ENCODE peak calls at places on chromosomes 4 and X, in six cellular contexts. B is fibroblast of the aortic adventitia, V is RWPE1, G is GM23338, Y is natural killer cell, F is choroid plexus epithelial cell. P is an unnamed sample.

GRCh38 chr4:85127653-85128052 is 161.2 kb upstream of the WDFY3 start:
- DNase-seq in F (peak), V (peak), B (no peak), G (peak), Y (no peak), P (no peak)

GRCh38 chr4:154086247-154086646 is 297.4 kb upstream of the SFRP2 start:
- DNase-seq in F (no peak), B (no peak), Y (no peak), G (peak), V (peak), P (no peak)

GRCh38 chr4:54226399-54227260 is 2.5 kb upstream of the PDGFRA start:
- DNase-seq in B (peak), F (peak), Y (no peak), V (no peak), G (peak), P (no peak)

GRCh38 chrX:30865020-30865419 is 24.0 kb downstream of the TAB3 start:
- DNase-seq in F (peak), V (no peak), Y (no peak), B (no peak), G (peak), P (no peak)

GRCh38 chrX:17689971-17690409 is 47.3 kb upstream of the SCML1 start:
- DNase-seq in V (peak), F (peak), Y (no peak), G (peak), B (peak), P (peak)

GRCh38 chrX:77668391-77669237 is 117.4 kb downstream of the ATRX start:
- DNase-seq in V (peak), Y (no peak), B (peak), G (no peak), F (peak), P (no peak)

GRCh38 chr4:30537462-30537861 is 182.7 kb upstream of the PCDH7 start:
- DNase-seq in G (no peak), B (peak), F (peak), V (peak), Y (no peak), P (no peak)

GRCh38 chrX:140508958-140509357 is 4.1 kb upstream of the SOX3 start:
- DNase-seq in Y (no peak), B (no peak), V (no peak), G (no peak), F (no peak), P (no peak)

GRCh38 chr4:76806336-76806735 is 91.6 kb downstream of the SOWAHB start:
- DNase-seq in B (no peak), V (no peak), Y (no peak), G (no peak), F (peak), P (no peak)

GRCh38 chrX:133999013-133999705 is 13.8 kb upstream of the GPC3 start:
- DNase-seq in V (no peak), B (peak), Y (no peak), G (no peak), F (no peak), P (no peak)

GRCh38 chrX:9659571-9660195 is 106.0 kb downstream of the GPR143 start:
- DNase-seq in V (no peak), G (no peak), F (no peak), B (no peak), Y (no peak), P (no peak)

GRCh38 chr4:155079866-155080265 is 128.6 kb upstream of the NPY2R start:
- DNase-seq in V (no peak), F (peak), G (no peak), Y (no peak), B (peak), P (no peak)

GRCh38 chr4:123896446-123897071 is 500.0 kb downstream of the SPRY1 start:
- DNase-seq in G (no peak), F (peak), B (peak), Y (no peak), V (no peak), P (no peak)

GRCh38 chr4:3702551-3703221 is 63.5 kb upstream of the ADRA2C start:
- DNase-seq in V (no peak), B (no peak), G (no peak), Y (no peak), F (no peak), P (no peak)

GRCh38 chrX:132665676-132666075 is 176.8 kb upstream of the MBNL3 start:
- DNase-seq in V (no peak), B (no peak), G (no peak), F (no peak), Y (no peak), P (no peak)

GRCh38 chr4:181548873-181549541 is 694.2 kb upstream of the TENM3 start:
- DNase-seq in B (peak), G (no peak), V (peak), F (peak), Y (no peak), P (no peak)

GRCh38 chrX:95764972-95765451 is 919.6 kb upstream of the DIAPH2 start:
- DNase-seq in B (peak), Y (no peak), G (peak), V (peak), F (peak), P (peak)

GRCh38 chr4:48698029-48698901 is 81.8 kb downstream of the FRYL start:
- DNase-seq in F (peak), V (peak), B (peak), G (no peak), Y (no peak), P (no peak)

GRCh38 chr4:77432702-77433101 is 172.9 kb upstream of the CXCL13 start:
- DNase-seq in Y (no peak), F (no peak), V (no peak), B (no peak), G (peak), P (no peak)

GRCh38 chrX:13692771-13693231 is 3.9 kb downstream of the RAB9A start:
- DNase-seq in Y (no peak), F (no peak), G (no peak), V (no peak), B (no peak), P (no peak)

GRCh38 chrX:109172091-109172602 is 309.7 kb downstream of the GUCY2F start:
- DNase-seq in Y (no peak), G (no peak), B (no peak), V (no peak), F (no peak), P (no peak)

GRCh38 chr4:3724319-3725231 is 41.6 kb upstream of the ADRA2C start:
- DNase-seq in Y (no peak), F (no peak), G (peak), B (no peak), V (no peak), P (no peak)

GRCh38 chr4:169582706-169583105 is 29.7 kb downstream of the NEK1 start:
- DNase-seq in G (peak), F (peak), B (peak), Y (no peak), V (no peak), P (no peak)

GRCh38 chr4:55512922-55513571 is 33.7 kb downstream of the CLOCK start:
- DNase-seq in F (no peak), V (no peak), Y (no peak), B (no peak), G (no peak), P (no peak)

GRCh38 chr4:140108713-140109230 is 45.2 kb downstream of the MAML3 start:
- DNase-seq in F (no peak), B (no peak), V (no peak), G (no peak), Y (no peak), P (no peak)

GRCh38 chr4:165627128-165627527 is 245.9 kb upstream of the TLL1 start:
- DNase-seq in Y (no peak), F (no peak), B (no peak), V (no peak), G (no peak), P (no peak)

GRCh38 chr4:171954650-171955049 is 141.4 kb downstream of the GALNTL6 start:
- DNase-seq in G (no peak), V (no peak), B (no peak), Y (no peak), F (peak), P (no peak)

GRCh38 chr4:94419956-94420355 is 31.8 kb upstream of the PDLIM5 start:
- DNase-seq in V (peak), G (no peak), Y (no peak), F (peak), B (peak), P (no peak)

GRCh38 chrX:21151051-21151450 is 223.2 kb upstream of the CNKSR2 start:
- DNase-seq in B (no peak), V (no peak), F (no peak), Y (no peak), G (no peak), P (no peak)

GRCh38 chrX:119478504-119478903 is 10.3 kb downstream of the SLC25A5 start:
- DNase-seq in Y (no peak), G (no peak), V (no peak), F (no peak), B (no peak), P (no peak)

GRCh38 chrX:134764202-134764785 is 106.0 kb upstream of the PLAC1 start:
- DNase-seq in G (peak), V (peak), Y (no peak), F (peak), B (peak), P (no peak)

GRCh38 chr4:95510145-95510544 is 38.6 kb downstream of the UNC5C start:
- DNase-seq in B (peak), G (peak), Y (no peak), V (peak), F (peak), P (no peak)

GRCh38 chr4:149264093-149264733 is 551.4 kb downstream of the IQCM start:
- DNase-seq in B (peak), F (peak), Y (no peak), V (peak), G (peak), P (no peak)

GRCh38 chr4:100100985-100101384 is 89.3 kb downstream of the DDIT4L start:
- DNase-seq in B (no peak), V (no peak), Y (no peak), G (peak), F (no peak), P (no peak)

DNA sequence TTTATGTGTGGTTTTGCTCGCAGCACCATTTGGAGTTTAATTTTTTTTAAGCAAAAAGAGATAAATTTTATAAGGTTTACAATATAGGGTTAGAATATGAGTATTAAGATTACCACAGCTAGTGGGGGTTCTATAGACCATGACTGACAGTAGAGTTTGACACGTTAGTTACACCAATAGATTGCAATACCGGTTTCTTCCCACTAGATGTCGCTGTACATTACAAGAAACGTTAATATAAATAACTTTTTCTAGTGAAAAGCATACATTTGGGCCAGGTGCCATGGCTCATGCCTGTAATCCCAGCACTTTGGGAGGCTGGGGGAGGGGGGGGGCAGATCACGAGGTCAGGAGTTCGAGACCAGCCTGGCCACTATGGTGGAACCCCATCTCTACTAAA is 433.6 kb downstream of the MAGEB5 start:
- DNase-seq in Y (no peak), F (peak), B (peak), V (no peak), G (peak), P (no peak)
- TF ChIP-seq CTCF in Y (no peak), F (peak), B (peak), V (peak), G (peak), P (peak)

DNA sequence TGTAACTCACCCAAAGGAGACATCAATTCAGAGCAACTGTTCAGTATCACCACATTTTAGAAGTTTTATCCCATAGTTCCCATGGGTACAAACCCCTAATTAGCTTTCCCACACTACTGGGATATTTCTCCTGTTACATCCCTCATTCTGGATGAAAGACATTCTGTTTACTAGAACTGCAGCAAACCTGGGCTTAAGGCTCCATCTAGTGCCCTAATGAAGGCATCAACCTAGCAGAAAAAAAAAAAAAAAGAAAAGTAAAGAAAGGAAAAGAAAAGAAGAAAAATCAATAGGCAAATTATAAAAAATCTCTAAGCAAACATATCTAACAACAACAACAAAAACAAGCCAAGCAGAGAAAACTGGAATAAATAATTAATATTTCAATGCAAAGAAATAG is 133.7 kb upstream of the CPXCR1 start:
- DNase-seq in V (peak), F (peak), G (peak), B (peak), Y (no peak), P (no peak)
- TF ChIP-seq CTCF in V (peak), F (peak), G (peak), B (peak), Y (no peak), P (peak)

DNA sequence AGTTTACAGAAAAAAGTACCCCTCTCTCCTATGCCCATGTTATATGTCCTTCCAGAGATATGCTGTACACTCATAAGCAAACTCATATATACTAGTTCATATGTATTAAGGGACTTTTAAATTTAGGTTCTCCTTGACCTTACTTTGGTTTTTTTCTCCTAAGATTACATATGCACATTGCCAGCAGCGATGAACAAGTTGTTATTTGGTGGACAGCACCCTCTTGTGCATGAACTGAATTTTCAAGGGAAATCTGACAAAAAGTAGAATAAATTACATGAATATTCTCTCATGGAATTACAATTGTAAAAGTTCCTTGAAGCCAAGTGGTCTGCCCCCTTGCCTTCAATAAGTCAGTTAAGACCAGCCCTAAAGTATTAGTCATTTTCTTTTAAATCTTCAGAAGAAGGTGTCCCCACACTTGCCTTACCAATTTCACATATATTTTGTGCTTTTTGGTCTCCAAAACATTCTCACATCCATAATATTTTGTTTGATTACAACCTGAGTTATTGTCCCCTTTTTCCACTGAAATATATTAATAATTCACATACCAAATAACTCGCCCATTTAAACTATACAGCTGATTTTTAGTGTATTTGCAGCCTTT is 30.6 kb upstream of the SMARCA5 start:
- DNase-seq in F (peak), B (peak), Y (no peak), V (peak), G (peak), P (no peak)
- TF ChIP-seq CTCF in F (peak), B (peak), Y (peak), V (peak), G (peak), P (peak)

DNA sequence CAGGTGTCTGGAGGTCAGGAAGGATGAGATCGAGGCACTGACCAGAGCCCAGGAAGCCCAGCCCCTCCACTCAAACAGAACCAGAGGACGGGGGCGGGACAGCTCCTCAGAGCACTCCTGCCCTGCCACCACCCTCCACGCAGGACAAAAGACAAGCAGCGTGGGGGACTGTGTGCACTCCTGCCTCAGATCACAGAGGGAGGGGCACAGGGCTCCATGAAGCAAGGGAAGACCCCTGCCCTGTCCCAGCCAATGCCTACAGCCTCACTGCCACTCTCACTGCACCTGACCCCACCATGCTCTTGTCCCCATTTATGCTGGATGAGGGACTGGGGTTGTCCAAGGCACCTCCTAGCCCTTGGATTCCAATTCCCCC is 169.0 kb downstream of the AFAP1 start:
- DNase-seq in Y (no peak), F (no peak), G (no peak), B (no peak), V (no peak), P (no peak)
- TF ChIP-seq CTCF in Y (no peak), F (no peak), G (no peak), B (no peak), V (no peak), P (no peak)

DNA sequence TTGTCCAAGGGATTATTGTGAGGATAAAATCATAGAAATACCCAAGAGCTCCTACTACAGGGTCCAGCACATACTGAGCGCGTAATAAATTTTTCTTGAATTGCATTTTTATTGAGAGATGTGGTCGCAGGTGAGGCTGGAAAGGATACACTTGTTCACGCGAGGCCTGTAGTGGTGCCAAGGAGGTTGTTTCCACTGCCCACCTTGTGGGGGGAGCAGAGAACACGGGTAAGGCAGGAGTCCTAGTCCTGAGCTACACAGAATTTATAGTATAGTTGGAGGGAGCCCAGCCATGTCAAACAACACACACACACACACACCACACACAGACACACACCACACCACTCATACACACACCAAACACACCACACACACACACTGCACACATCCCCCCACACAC is 31.8 kb upstream of the CYP4V2 start:
- DNase-seq in G (peak), Y (no peak), F (no peak), B (no peak), V (no peak), P (no peak)
- TF ChIP-seq CTCF in G (peak), Y (no peak), F (no peak), B (no peak), V (no peak), P (no peak)

DNA sequence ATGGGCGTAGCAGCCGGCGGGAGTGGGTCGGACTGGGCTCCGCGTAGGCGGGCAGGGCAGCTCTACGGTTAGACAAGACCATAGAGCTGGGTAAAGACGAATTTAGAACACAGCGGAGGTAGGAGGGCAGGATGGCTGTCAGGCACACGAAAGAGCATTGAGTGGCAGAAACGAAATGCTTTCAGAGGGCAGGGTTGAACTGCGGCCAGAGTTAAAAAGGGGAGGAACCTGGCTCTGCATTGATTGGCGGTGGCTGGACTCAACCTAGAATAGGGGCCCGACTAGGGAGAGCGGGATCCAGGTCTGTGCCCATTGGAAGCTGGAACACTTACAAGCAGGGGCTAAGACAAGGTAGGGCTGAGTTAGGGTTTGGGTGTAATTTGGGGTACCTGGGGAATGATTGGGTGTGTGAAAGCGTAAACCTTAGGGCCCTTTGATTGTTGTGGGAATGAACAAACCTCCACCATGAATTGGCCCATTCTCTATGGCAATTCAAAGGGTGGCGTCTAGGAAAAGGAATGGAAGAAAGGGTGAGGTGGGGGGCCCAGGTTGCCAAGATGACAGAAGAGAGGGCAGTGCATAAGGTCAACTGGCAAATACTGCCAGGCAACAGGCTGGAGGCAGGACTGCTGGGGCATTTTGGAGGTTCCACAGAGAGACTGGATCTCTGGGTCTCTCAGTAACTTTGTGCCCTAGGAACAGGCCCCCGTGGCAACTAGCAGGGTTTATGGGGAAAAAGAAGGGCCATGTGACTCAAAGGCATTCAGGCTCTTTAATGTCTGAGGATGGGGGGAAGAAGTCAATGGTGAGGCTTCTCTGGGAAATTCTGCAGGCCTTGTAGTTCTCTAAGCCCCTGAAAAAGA is 911 bp upstream of the ELK1 start:
- DNase-seq in B (no peak), V (no peak), F (no peak), G (no peak), Y (no peak), P (no peak)
- TF ChIP-seq CTCF in B (no peak), V (no peak), F (no peak), G (no peak), Y (no peak), P (no peak)

GRCh38 chr4:153008578-153009199 is 72.6 kb downstream of the FHDC1 start:
- DNase-seq in G (peak), F (no peak), Y (no peak), V (no peak), B (no peak), P (no peak)
- TF ChIP-seq CTCF in G (no peak), F (no peak), Y (no peak), V (no peak), B (no peak), P (no peak)